ENCODE peak calls at places on chromosome 21, in eight cellular contexts. One of them, this sample, is unnamed.
A peak's percentile ranks its signal among the peaks of the same experiment; 100 is the strongest.

GRCh38 chr21:43290529-43291346 is 121.9 kb downstream of the CRYAA start:
- DNase-seq in D341Med: no peak
- DNase-seq in amniotic stem cell: no peak
- DNase-seq in ovary: no peak
- DNase-seq in GM23248: no peak
- DNase-seq in NCI-H69: peak; percentile 76
- DNase-seq in lower lobe of right lung: peak; percentile 45
- DNase-seq in left ventricle myocardium inferior: peak; percentile 6
- DNase-seq in this sample: peak; percentile 50

GRCh38 chr21:43626390-43626789 is 32.9 kb downstream of the HSF2BP start:
- DNase-seq in D341Med: no peak
- DNase-seq in NCI-H69: no peak
- DNase-seq in ovary: no peak
- DNase-seq in GM23248: no peak
- DNase-seq in lower lobe of right lung: no peak
- DNase-seq in left ventricle myocardium inferior: no peak
- DNase-seq in amniotic stem cell: no peak
- DNase-seq in this sample: no peak

GRCh38 chr21:42263591-42264131 is 44.7 kb downstream of the ABCG1 start:
- DNase-seq in D341Med: no peak
- DNase-seq in amniotic stem cell: no peak
- DNase-seq in left ventricle myocardium inferior: peak; percentile 29
- DNase-seq in lower lobe of right lung: peak; percentile 76
- DNase-seq in NCI-H69: no peak
- DNase-seq in ovary: no peak
- DNase-seq in GM23248: no peak
- DNase-seq in this sample: no peak

GRCh38 chr21:42621166-42621827 is 32.1 kb upstream of the PDE9A start:
- DNase-seq in GM23248: no peak
- DNase-seq in left ventricle myocardium inferior: no peak
- DNase-seq in lower lobe of right lung: peak; percentile 64
- DNase-seq in NCI-H69: peak; percentile 86
- DNase-seq in amniotic stem cell: no peak
- DNase-seq in D341Med: no peak
- DNase-seq in ovary: no peak
- DNase-seq in this sample: no peak

GRCh38 chr21:45169682-45170081 is 95.3 kb downstream of the ADARB1 start:
- DNase-seq in D341Med: no peak
- DNase-seq in GM23248: no peak
- DNase-seq in NCI-H69: no peak
- DNase-seq in left ventricle myocardium inferior: no peak
- DNase-seq in ovary: no peak
- DNase-seq in amniotic stem cell: no peak
- DNase-seq in lower lobe of right lung: no peak
- DNase-seq in this sample: no peak

GRCh38 chr21:14616303-14617039 is 70.4 kb upstream of the SAMSN1 start:
- DNase-seq in ovary: no peak
- DNase-seq in NCI-H69: no peak
- DNase-seq in lower lobe of right lung: no peak
- DNase-seq in GM23248: no peak
- DNase-seq in amniotic stem cell: no peak
- DNase-seq in left ventricle myocardium inferior: no peak
- DNase-seq in D341Med: no peak
- DNase-seq in this sample: no peak

GRCh38 chr21:18204931-18205330 is 39.7 kb upstream of the CHODL start:
- DNase-seq in D341Med: no peak
- DNase-seq in GM23248: no peak
- DNase-seq in left ventricle myocardium inferior: no peak
- DNase-seq in amniotic stem cell: no peak
- DNase-seq in NCI-H69: peak; percentile 68
- DNase-seq in lower lobe of right lung: no peak
- DNase-seq in ovary: no peak
- DNase-seq in this sample: no peak

GRCh38 chr21:38048241-38048640 is 132.0 kb upstream of the KCNJ6 start:
- DNase-seq in amniotic stem cell: no peak
- DNase-seq in D341Med: no peak
- DNase-seq in GM23248: no peak
- DNase-seq in ovary: no peak
- DNase-seq in NCI-H69: peak; percentile 98
- DNase-seq in lower lobe of right lung: no peak
- DNase-seq in left ventricle myocardium inferior: no peak
- DNase-seq in this sample: no peak

GRCh38 chr21:44258056-44258725 is 3.5 kb downstream of the DNMT3L start:
- DNase-seq in D341Med: peak; percentile 24
- DNase-seq in amniotic stem cell: no peak
- DNase-seq in left ventricle myocardium inferior: no peak
- DNase-seq in lower lobe of right lung: no peak
- DNase-seq in ovary: no peak
- DNase-seq in GM23248: no peak
- DNase-seq in NCI-H69: no peak
- DNase-seq in this sample: no peak

GRCh38 chr21:45588086-45588825 is 46.0 kb upstream of the SLC19A1 start:
- DNase-seq in GM23248: no peak
- DNase-seq in amniotic stem cell: no peak
- DNase-seq in ovary: no peak
- DNase-seq in left ventricle myocardium inferior: no peak
- DNase-seq in D341Med: no peak
- DNase-seq in lower lobe of right lung: no peak
- DNase-seq in NCI-H69: no peak
- DNase-seq in this sample: no peak

GRCh38 chr21:17250651-17251294 is 262.1 kb upstream of the CXADR start:
- DNase-seq in NCI-H69: peak; percentile 94
- DNase-seq in lower lobe of right lung: no peak
- DNase-seq in left ventricle myocardium inferior: no peak
- DNase-seq in ovary: no peak
- DNase-seq in amniotic stem cell: no peak
- DNase-seq in GM23248: no peak
- DNase-seq in D341Med: no peak
- DNase-seq in this sample: no peak

GRCh38 chr21:42970946-42971653 is 3.3 kb upstream of the PKNOX1 start:
- DNase-seq in NCI-H69: no peak
- DNase-seq in amniotic stem cell: no peak
- DNase-seq in ovary: no peak
- DNase-seq in left ventricle myocardium inferior: no peak
- DNase-seq in lower lobe of right lung: no peak
- DNase-seq in GM23248: no peak
- DNase-seq in D341Med: no peak
- DNase-seq in this sample: no peak

GRCh38 chr21:41642399-41642798 is 124.5 kb downstream of the RIPK4 start:
- DNase-seq in NCI-H69: no peak
- DNase-seq in GM23248: peak; percentile 64
- DNase-seq in amniotic stem cell: no peak
- DNase-seq in D341Med: no peak
- DNase-seq in left ventricle myocardium inferior: no peak
- DNase-seq in lower lobe of right lung: no peak
- DNase-seq in ovary: peak; percentile 1
- DNase-seq in this sample: no peak

GRCh38 chr21:31416465-31416864 is 72.4 kb upstream of the TIAM1 start:
- DNase-seq in amniotic stem cell: no peak
- DNase-seq in D341Med: no peak
- DNase-seq in GM23248: peak; percentile 65
- DNase-seq in NCI-H69: no peak
- DNase-seq in ovary: no peak
- DNase-seq in left ventricle myocardium inferior: no peak
- DNase-seq in lower lobe of right lung: no peak
- DNase-seq in this sample: no peak

GRCh38 chr21:46039891-46040660 is 57.8 kb upstream of the COL6A2 start:
- DNase-seq in GM23248: no peak
- DNase-seq in lower lobe of right lung: no peak
- DNase-seq in D341Med: no peak
- DNase-seq in ovary: peak; percentile 52
- DNase-seq in left ventricle myocardium inferior: no peak
- DNase-seq in NCI-H69: no peak
- DNase-seq in amniotic stem cell: no peak
- DNase-seq in this sample: no peak

GRCh38 chr21:28235169-28235892 is 757.3 kb downstream of the LTN1 start:
- DNase-seq in lower lobe of right lung: peak; percentile 45
- DNase-seq in D341Med: no peak
- DNase-seq in NCI-H69: no peak
- DNase-seq in GM23248: no peak
- DNase-seq in ovary: no peak
- DNase-seq in left ventricle myocardium inferior: peak; percentile 22
- DNase-seq in amniotic stem cell: no peak
- DNase-seq in this sample: no peak

GRCh38 chr21:7917729-7918128 is 2603.7 kb upstream of the TPTE start:
- DNase-seq in left ventricle myocardium inferior: no peak
- DNase-seq in amniotic stem cell: no peak
- DNase-seq in GM23248: no peak
- DNase-seq in D341Med: no peak
- DNase-seq in lower lobe of right lung: no peak
- DNase-seq in NCI-H69: no peak
- DNase-seq in ovary: no peak
- DNase-seq in this sample: no peak

GRCh38 chr21:31326478-31327247 is 17.4 kb downstream of the TIAM1 start:
- DNase-seq in lower lobe of right lung: no peak
- DNase-seq in GM23248: peak; percentile 71
- DNase-seq in amniotic stem cell: no peak
- DNase-seq in left ventricle myocardium inferior: no peak
- DNase-seq in ovary: no peak
- DNase-seq in D341Med: no peak
- DNase-seq in NCI-H69: no peak
- DNase-seq in this sample: no peak

GRCh38 chr21:44764319-44765230 is 37.0 kb downstream of the UBE2G2 start:
- DNase-seq in amniotic stem cell: no peak
- DNase-seq in GM23248: peak; percentile 22
- DNase-seq in NCI-H69: peak; percentile 25
- DNase-seq in D341Med: no peak
- DNase-seq in left ventricle myocardium inferior: no peak
- DNase-seq in ovary: no peak
- DNase-seq in lower lobe of right lung: no peak
- DNase-seq in this sample: no peak

GRCh38 chr21:45612096-45613019 is 31.2 kb upstream of the PCBP3 start:
- DNase-seq in ovary: peak; percentile 31
- DNase-seq in NCI-H69: no peak
- DNase-seq in lower lobe of right lung: no peak
- DNase-seq in left ventricle myocardium inferior: no peak
- DNase-seq in D341Med: no peak
- DNase-seq in GM23248: peak; percentile 68
- DNase-seq in amniotic stem cell: no peak
- DNase-seq in this sample: no peak

GRCh38 chr21:15841856-15842564 is 112.2 kb downstream of the USP25 start:
- DNase-seq in left ventricle myocardium inferior: no peak
- DNase-seq in GM23248: peak; percentile 71
- DNase-seq in D341Med: no peak
- DNase-seq in amniotic stem cell: peak; percentile 53
- DNase-seq in ovary: no peak
- DNase-seq in lower lobe of right lung: no peak
- DNase-seq in NCI-H69: no peak
- DNase-seq in this sample: no peak

GRCh38 chr21:14712121-14712520 is 166.0 kb upstream of the SAMSN1 start:
- DNase-seq in left ventricle myocardium inferior: no peak
- DNase-seq in GM23248: no peak
- DNase-seq in amniotic stem cell: no peak
- DNase-seq in ovary: no peak
- DNase-seq in lower lobe of right lung: no peak
- DNase-seq in NCI-H69: no peak
- DNase-seq in D341Med: no peak
- DNase-seq in this sample: no peak

GRCh38 chr21:45434645-45435217 is 29.8 kb downstream of the COL18A1 start:
- DNase-seq in D341Med: no peak
- DNase-seq in lower lobe of right lung: no peak
- DNase-seq in left ventricle myocardium inferior: no peak
- DNase-seq in NCI-H69: no peak
- DNase-seq in ovary: no peak
- DNase-seq in amniotic stem cell: no peak
- DNase-seq in GM23248: no peak
- DNase-seq in this sample: no peak

GRCh38 chr21:42366292-42367010 is at the start of gene TFF1:
- DNase-seq in GM23248: peak; percentile 7
- DNase-seq in NCI-H69: no peak
- DNase-seq in left ventricle myocardium inferior: no peak
- DNase-seq in ovary: no peak
- DNase-seq in lower lobe of right lung: no peak
- DNase-seq in D341Med: no peak
- DNase-seq in amniotic stem cell: no peak
- DNase-seq in this sample: no peak

GRCh38 chr21:33259995-33260394 is 6.2 kb upstream of the IL10RB start:
- DNase-seq in GM23248: no peak
- DNase-seq in lower lobe of right lung: no peak
- DNase-seq in amniotic stem cell: no peak
- DNase-seq in ovary: no peak
- DNase-seq in D341Med: no peak
- DNase-seq in left ventricle myocardium inferior: no peak
- DNase-seq in NCI-H69: no peak
- DNase-seq in this sample: no peak

GRCh38 chr21:38821248-38821647 is 15.5 kb downstream of the ETS2 start:
- DNase-seq in lower lobe of right lung: no peak
- DNase-seq in left ventricle myocardium inferior: no peak
- DNase-seq in amniotic stem cell: no peak
- DNase-seq in ovary: no peak
- DNase-seq in NCI-H69: no peak
- DNase-seq in GM23248: no peak
- DNase-seq in D341Med: no peak
- DNase-seq in this sample: no peak